ENCODE peak calls at places on chromosome 1, in five cellular contexts. S, I, F, Q and T are unnamed samples. For H3K4me1, the result is how much of the 10 kb centered on the place peaks cover.

GRCh38 chr1:197632651-197633050 is 142.6 kb downstream of the DENND1B start:
- DNase-seq in S (no peak), I (no peak), F (no peak), Q (no peak), T (no peak)

GRCh38 chr1:92663769-92664168 is 121.1 kb downstream of the EVI5 start:
- DNase-seq in S (no peak), I (no peak), F (no peak), Q (no peak), T (no peak)

GRCh38 chr1:246355421-246356230 is 151.5 kb downstream of the SMYD3 start:
- DNase-seq in S (no peak), I (no peak), F (no peak), Q (no peak), T (no peak)

GRCh38 chr1:51750729-51751128 is 127.8 kb downstream of the NRDC start:
- DNase-seq in S (no peak), I (no peak), F (no peak), Q (no peak), T (no peak)

GRCh38 chr1:162213281-162213909 is 143.9 kb downstream of the NOS1AP start:
- DNase-seq in S (no peak), I (peak), F (no peak), Q (peak), T (no peak)

GRCh38 chr1:200029035-200029623 is 1.6 kb downstream of the NR5A2 start:
- DNase-seq in S (no peak), I (peak), F (peak), Q (no peak), T (no peak)

GRCh38 chr1:23196627-23197328 is 20.5 kb downstream of the HTR1D start:
- DNase-seq in S (no peak), I (no peak), F (peak), Q (no peak), T (no peak)

GRCh38 chr1:171515299-171515698 is 30.0 kb downstream of the PRRC2C start:
- DNase-seq in S (no peak), I (no peak), F (no peak), Q (no peak), T (no peak)

GRCh38 chr1:35715568-35716002 is 3.1 kb downstream of the C1orf216 start:
- DNase-seq in S (no peak), I (peak), F (peak), Q (peak), T (no peak)

GRCh38 chr1:204621391-204621790 is 64.1 kb downstream of the LRRN2 start:
- DNase-seq in S (no peak), I (no peak), F (no peak), Q (no peak), T (no peak)

GRCh38 chr1:119713039-119713537 is 1.4 kb downstream of the PHGDH start:
- DNase-seq in S (peak), I (peak), F (no peak), Q (no peak), T (no peak)

GRCh38 chr1:10643607-10644306 is 152.7 kb downstream of the CASZ1 start:
- DNase-seq in S (no peak), I (no peak), F (no peak), Q (no peak), T (no peak)

GRCh38 chr1:76465030-76465429 is 390.5 kb downstream of the ST6GALNAC3 start:
- DNase-seq in S (no peak), I (no peak), F (no peak), Q (no peak), T (no peak)

GRCh38 chr1:7299994-7300393 is 471.1 kb upstream of the VAMP3 start:
- DNase-seq in S (no peak), I (no peak), F (peak), Q (no peak), T (no peak)

GRCh38 chr1:27521336-27522147 is 31.6 kb upstream of the WASF2 start:
- DNase-seq in S (no peak), I (no peak), F (no peak), Q (no peak), T (no peak)

GRCh38 chr1:198876371-198876871 is 237.6 kb downstream of the PTPRC start:
- DNase-seq in S (no peak), I (no peak), F (no peak), Q (no peak), T (no peak)

GRCh38 chr1:87334351-87335174 is 5.9 kb downstream of the LMO4 start:
- DNase-seq in S (no peak), I (no peak), F (no peak), Q (no peak), T (no peak)

GRCh38 chr1:115409097-115409852 is 71.2 kb upstream of the NGF start:
- DNase-seq in S (peak), I (no peak), F (no peak), Q (no peak), T (no peak)

GRCh38 chr1:36392836-36393235 is 4.9 kb downstream of the LSM10 start:
- DNase-seq in S (no peak), I (no peak), F (no peak), Q (no peak), T (no peak)

GRCh38 chr1:44108241-44108640 is 10.4 kb upstream of the KLF17 start:
- DNase-seq in S (peak), I (no peak), F (no peak), Q (no peak), T (no peak)

GRCh38 chr1:206706298-206706791 is 21.6 kb downstream of the MAPKAPK2 start:
- DNase-seq in S (no peak), I (no peak), F (no peak), Q (no peak), T (no peak)

GRCh38 chr1:25797939-25798338 is 2.1 kb upstream of the SELENON start:
- DNase-seq in S (no peak), I (no peak), F (peak), Q (no peak), T (no peak)

GRCh38 chr1:211537253-211537652 is 41.7 kb downstream of the SLC30A1 start:
- DNase-seq in S (no peak), I (no peak), F (no peak), Q (no peak), T (no peak)

GRCh38 chr1:229844675-229845074 is 218.6 kb downstream of the URB2 start:
- DNase-seq in S (no peak), I (no peak), F (no peak), Q (no peak), T (no peak)

GRCh38 chr1:36175137-36176095 is 19.5 kb downstream of the MAP7D1 start:
- DNase-seq in S (no peak), I (no peak), F (no peak), Q (no peak), T (no peak)

GRCh38 chr1:213332491-213332890 is 281.4 kb downstream of the RPS6KC1 start:
- DNase-seq in S (no peak), I (no peak), F (no peak), Q (no peak), T (no peak)

GRCh38 chr1:232305020-232305419 is 324.9 kb downstream of the SIPA1L2 start:
- DNase-seq in S (no peak), I (no peak), F (no peak), Q (no peak), T (no peak)

GRCh38 chr1:203324103-203325003 is 19.0 kb downstream of the BTG2 start:
- DNase-seq in S (no peak), I (no peak), F (no peak), Q (no peak), T (no peak)

GRCh38 chr1:192602757-192603156 is 27.2 kb downstream of the RGS1 start:
- DNase-seq in S (no peak), I (no peak), F (no peak), Q (no peak), T (no peak)

GRCh38 chr1:53979712-53980450 is 33.7 kb downstream of the LRRC42 start:
- DNase-seq in S (no peak), I (no peak), F (no peak), Q (no peak), T (no peak)

GRCh38 chr1:25134801-25135585 is 97.3 kb downstream of the SYF2 start:
- DNase-seq in S (no peak), I (peak), F (no peak), Q (no peak), T (no peak)

GRCh38 chr1:116833655-116834054 is 76.1 kb upstream of the PTGFRN start:
- DNase-seq in S (no peak), I (no peak), F (no peak), Q (no peak), T (no peak)

GRCh38 chr1:50704126-50704525 is 255.9 kb downstream of the FAF1 start:
- DNase-seq in S (no peak), I (no peak), F (peak), Q (no peak), T (no peak)

GRCh38 chr1:96973605-96974004 is 252.0 kb downstream of the PTBP2 start:
- DNase-seq in S (no peak), I (peak), F (no peak), Q (no peak), T (no peak)

GRCh38 chr1:47593001-47593568 is 155.2 kb downstream of the FOXD2 start:
- DNase-seq in S (peak), I (peak), F (no peak), Q (no peak), T (no peak)

GRCh38 chr1:46806196-46807020 is 7.6 kb downstream of the CYP4B1 start:
- DNase-seq in S (peak), I (no peak), F (no peak), Q (no peak), T (no peak)

GRCh38 chr1:56084242-56084641 is 495.1 kb downstream of the PLPP3 start:
- DNase-seq in S (no peak), I (no peak), F (no peak), Q (no peak), T (no peak)

GRCh38 chr1:217029311-217030157 is 306.3 kb upstream of the ESRRG start:
- DNase-seq in S (peak), I (peak), F (no peak), Q (no peak), T (no peak)

GRCh38 chr1:33876970-33877680 is 13.2 kb downstream of the HMGB4 start:
- DNase-seq in S (no peak), I (no peak), F (no peak), Q (no peak), T (no peak)

DNA sequence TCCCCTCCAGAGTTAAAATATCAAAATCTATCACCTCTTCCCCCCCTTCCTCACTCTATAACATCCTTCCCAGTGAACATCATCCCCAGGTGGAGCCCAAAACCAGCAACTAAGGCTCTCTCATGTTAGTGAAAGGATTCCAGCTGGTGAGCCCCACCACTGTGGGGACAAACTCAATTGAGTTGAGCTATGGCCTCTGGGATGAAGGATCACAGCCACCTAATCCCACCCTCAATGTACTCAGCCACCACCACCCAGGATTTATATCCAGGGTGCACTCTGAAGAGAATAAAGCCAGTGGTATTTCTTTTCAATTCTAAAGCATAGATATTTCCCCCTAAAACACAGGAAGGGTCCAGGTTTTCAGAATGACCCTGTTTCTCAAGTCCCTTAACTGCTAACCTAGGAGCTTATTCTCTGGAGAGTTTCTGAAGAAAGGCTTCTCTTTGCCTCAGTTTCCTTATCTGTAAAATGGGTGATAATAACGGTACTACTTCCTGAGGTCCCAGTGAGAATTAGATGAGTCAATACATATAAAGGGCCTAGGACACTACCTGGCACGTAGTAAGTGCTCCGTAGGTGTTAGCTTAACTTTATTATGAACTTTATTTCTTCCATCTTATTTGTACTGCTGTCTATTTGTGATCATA is 15.6 kb upstream of the BOLA1 start:
- DNase-seq in S (no peak), I (no peak), F (no peak), Q (no peak), T (no peak)
- H3K4me3 ChIP-seq in S (peak), I (peak), F (no peak), Q (peak), T (no peak)

GRCh38 chr1:155977607-155978324 is 581 bp downstream of the ARHGEF2 start:
- DNase-seq in S (no peak), I (no peak), F (no peak), Q (no peak), T (no peak)
- TF ChIP-seq POLR2A in S (no peak), I (no peak), F (no peak), Q (no peak), T (no peak)

DNA sequence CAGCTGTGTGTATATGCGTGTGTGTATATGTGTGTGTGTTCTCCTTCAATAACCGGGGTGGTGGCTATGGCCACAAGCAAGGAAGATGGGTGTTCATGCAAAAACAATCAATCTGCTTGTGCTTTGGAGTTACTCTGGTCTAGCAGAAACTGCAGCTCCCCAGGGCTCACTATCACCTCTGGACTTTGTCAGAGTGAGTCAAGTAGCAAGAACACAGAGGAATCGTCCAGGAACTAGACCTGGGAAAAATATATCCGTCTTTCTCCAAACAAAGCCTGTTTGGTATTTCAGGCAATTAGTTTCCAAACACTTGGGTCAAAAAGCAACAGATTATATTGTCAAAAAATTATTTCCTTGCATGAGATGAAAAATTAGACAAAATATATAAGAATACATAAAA is 68.6 kb downstream of the GNG12 start:
- DNase-seq in S (no peak), I (no peak), F (no peak), Q (no peak), T (no peak)
- H3K4me1 ChIP-seq in S (under half), I (under half), F (half or more), Q (under half), T (under half)

GRCh38 chr1:223707270-223708000 is 4.9 kb upstream of the CAPN2 start:
- DNase-seq in S (no peak), I (no peak), F (peak), Q (peak), T (no peak)
- H3K4me3 ChIP-seq in S (no peak), I (no peak), F (peak), Q (no peak), T (no peak)

DNA sequence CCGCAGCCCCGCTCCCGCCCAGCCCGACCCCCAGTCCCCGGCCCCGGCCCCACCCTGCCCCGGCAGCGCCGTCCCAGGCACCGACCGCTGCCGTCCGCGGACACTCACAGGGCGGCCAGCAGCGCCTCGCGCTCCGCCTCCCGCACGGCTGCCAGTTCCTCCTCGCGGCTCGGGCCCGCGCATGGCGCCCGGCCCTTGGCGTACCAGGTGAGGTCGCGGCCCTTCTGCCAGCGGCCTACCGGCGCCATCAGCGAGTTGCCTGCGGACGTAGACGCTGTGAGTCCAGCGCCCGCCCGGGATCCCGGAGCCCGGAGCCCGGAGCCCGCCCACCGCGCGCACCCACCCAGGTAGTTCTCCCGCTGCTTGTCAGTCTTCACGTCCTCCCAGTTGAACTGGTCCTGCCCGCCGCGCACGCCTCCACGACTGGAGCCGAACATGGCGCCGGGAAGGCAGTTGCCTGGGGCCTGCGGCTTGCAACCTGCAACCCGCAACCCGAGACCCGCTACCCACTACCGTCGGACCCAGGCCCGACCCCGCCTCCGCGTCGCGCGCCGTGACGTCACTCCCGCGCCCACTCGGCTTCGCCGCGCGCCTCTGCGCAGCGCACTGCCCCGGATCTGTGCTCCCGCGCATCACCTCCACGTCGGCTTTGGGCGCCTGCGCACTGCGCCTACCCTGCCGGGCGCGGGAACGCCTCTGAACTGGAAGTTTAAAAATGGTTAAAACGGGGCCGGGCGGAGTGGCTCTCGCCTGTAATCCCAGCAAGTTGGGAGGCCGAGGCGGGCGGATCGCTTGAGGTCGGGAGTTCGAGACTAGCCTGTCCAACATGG is at the start of gene C1orf35:
- DNase-seq in S (peak), I (peak), F (peak), Q (peak), T (peak)
- TF ChIP-seq POLR2A in S (peak), I (peak), F (peak), Q (peak), T (peak)

GRCh38 chr1:214503553-214503952 is 47.8 kb downstream of the PTPN14 start:
- DNase-seq in S (no peak), I (no peak), F (no peak), Q (no peak), T (no peak)
- H3K4me1 ChIP-seq in S (under half), I (under half), F (under half), Q (under half), T (under half)